ENCODE peak calls at places on chromosomes 1 and 21, in five cellular contexts. I, R, E, N and B are unnamed samples.

GRCh38 chr1:236159704-236160539 is 17.6 kb downstream of the GPR137B start:
- DNase-seq in I (no peak), R (no peak), E (no peak), N (no peak), B (no peak)

GRCh38 chr1:235047331-235047871 is 81.2 kb downstream of the TOMM20 start:
- DNase-seq in I (no peak), R (no peak), E (no peak), N (no peak), B (no peak)

GRCh38 chr1:92343061-92343460 is 44.2 kb downstream of the RPAP2 start:
- DNase-seq in I (no peak), R (no peak), E (no peak), N (no peak), B (no peak)

GRCh38 chr1:21290546-21290944 is 282 bp upstream of the ECE1 start:
- DNase-seq in I (no peak), R (no peak), E (no peak), N (no peak), B (no peak)

GRCh38 chr1:202365092-202365815 is 16.8 kb downstream of the PPP1R12B start:
- DNase-seq in I (no peak), R (peak; percentile 51), E (no peak), N (no peak), B (no peak)

GRCh38 chr1:227273557-227273956 is 44.7 kb downstream of the CDC42BPA start:
- DNase-seq in I (no peak), R (peak; percentile 8), E (no peak), N (no peak), B (no peak)

GRCh38 chr1:63575340-63575826 is 17.8 kb upstream of the PGM1 start:
- DNase-seq in I (peak; percentile 33), R (peak; percentile 16), E (peak; percentile 41), N (no peak), B (no peak)

GRCh38 chr1:158053276-158053675 is 59.8 kb downstream of the KIRREL1 start:
- DNase-seq in I (no peak), R (peak; percentile 26), E (no peak), N (no peak), B (no peak)

GRCh38 chr1:242237051-242237450 is 238.2 kb upstream of the MAP1LC3C start:
- DNase-seq in I (no peak), R (no peak), E (no peak), N (no peak), B (no peak)

GRCh38 chr1:34166191-34167090 is 1.4 kb upstream of the CSMD2 start:
- DNase-seq in I (no peak), R (no peak), E (peak; percentile 82), N (no peak), B (no peak)

GRCh38 chr1:61191140-61191720 is 108.9 kb downstream of the NFIA start:
- DNase-seq in I (no peak), R (no peak), E (no peak), N (no peak), B (no peak)

GRCh38 chr1:31507221-31507620 is 69.1 kb upstream of the TINAGL1 start:
- DNase-seq in I (no peak), R (no peak), E (no peak), N (no peak), B (no peak)

GRCh38 chr1:50930965-50931737 is 28.9 kb downstream of the FAF1 start:
- DNase-seq in I (no peak), R (peak; percentile 19), E (no peak), N (no peak), B (no peak)

GRCh38 chr1:234631721-234632125 is 21.7 kb upstream of the IRF2BP2 start:
- DNase-seq in I (no peak), R (peak; percentile 87), E (no peak), N (no peak), B (no peak)

GRCh38 chr1:77605246-77606026 is 77.0 kb downstream of the ZZZ3 start:
- DNase-seq in I (no peak), R (peak; percentile 38), E (no peak), N (no peak), B (peak; percentile 68)

GRCh38 chr1:218743861-218744505 is 398.8 kb downstream of the TGFB2 start:
- DNase-seq in I (no peak), R (no peak), E (no peak), N (no peak), B (no peak)

GRCh38 chr1:164673584-164674214 is 114.7 kb downstream of the PBX1 start:
- DNase-seq in I (no peak), R (no peak), E (peak; percentile 65), N (no peak), B (no peak)

GRCh38 chr1:239025223-239025622 is 361.1 kb upstream of the CHRM3 start:
- DNase-seq in I (no peak), R (no peak), E (no peak), N (no peak), B (no peak)

GRCh38 chr1:238027366-238027765 is 136.6 kb upstream of the ZP4 start:
- DNase-seq in I (no peak), R (no peak), E (no peak), N (no peak), B (no peak)

GRCh38 chr1:226133504-226134123 is 52.9 kb downstream of the ACBD3 start:
- DNase-seq in I (no peak), R (no peak), E (no peak), N (no peak), B (no peak)

GRCh38 chr1:40096646-40096976 is 441 bp downstream of the PPT1 start:
- DNase-seq in I (no peak), R (no peak), E (no peak), N (no peak), B (no peak)

GRCh38 chr1:155392898-155393411 is 72.3 kb downstream of the RUSC1 start:
- DNase-seq in I (no peak), R (peak; percentile 55), E (no peak), N (no peak), B (no peak)

GRCh38 chr1:87284456-87285240 is 44.0 kb upstream of the LMO4 start:
- DNase-seq in I (no peak), R (peak; percentile 2), E (no peak), N (no peak), B (no peak)

GRCh38 chr1:247373721-247374141 is 42.1 kb upstream of the ZNF496 start:
- DNase-seq in I (no peak), R (peak; percentile 32), E (peak; percentile 85), N (peak; percentile 68), B (peak; percentile 68)

DNA sequence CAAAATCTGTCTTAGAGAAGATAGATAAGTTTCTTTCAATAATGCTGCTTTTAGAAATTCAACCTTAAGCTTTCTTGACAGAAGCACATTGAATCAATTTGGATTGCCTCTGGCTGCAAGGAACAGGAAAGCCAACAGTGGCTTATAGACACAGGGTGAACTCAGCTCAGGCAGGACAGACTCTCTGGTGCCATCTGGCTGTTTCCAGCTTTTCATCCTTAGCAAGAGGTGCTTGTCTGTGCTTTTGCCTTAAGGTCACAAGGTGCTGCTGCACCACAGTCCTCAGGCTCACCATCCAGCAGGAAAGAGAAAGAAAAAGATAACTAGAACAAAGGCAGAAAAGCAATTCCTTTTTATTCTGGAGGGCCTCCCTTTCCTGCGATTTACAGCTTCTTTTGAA is 93.7 kb upstream of the ETS2 start:
- DNase-seq in I (peak; percentile 30), R (peak; percentile 27), E (peak; percentile 78), N (no peak), B (no peak)
- TF ChIP-seq CTCF in I (peak; percentile 81), R (peak; percentile 39), E (peak; percentile 71), N (no peak), B (peak; percentile 55)

GRCh38 chr1:13583592-13583963 is at the start of gene PDPN:
- DNase-seq in I (no peak), R (no peak), E (peak; percentile 87), N (no peak), B (peak; percentile 66)

GRCh38 chr1:13585599-13585965 is 1.9 kb downstream of the PDPN start:
- DNase-seq in I (no peak), R (no peak), E (peak; percentile 66), N (no peak), B (no peak)

GRCh38 chr1:13585996-13586395 is 2.4 kb downstream of the PDPN start:
- DNase-seq in I (no peak), R (no peak), E (no peak), N (no peak), B (no peak)

GRCh38 chr1:13583964-13584791 is 546 bp downstream of the PDPN start:
- DNase-seq in I (no peak), R (no peak), E (peak; percentile 59), N (peak; percentile 52), B (no peak)

DNA sequence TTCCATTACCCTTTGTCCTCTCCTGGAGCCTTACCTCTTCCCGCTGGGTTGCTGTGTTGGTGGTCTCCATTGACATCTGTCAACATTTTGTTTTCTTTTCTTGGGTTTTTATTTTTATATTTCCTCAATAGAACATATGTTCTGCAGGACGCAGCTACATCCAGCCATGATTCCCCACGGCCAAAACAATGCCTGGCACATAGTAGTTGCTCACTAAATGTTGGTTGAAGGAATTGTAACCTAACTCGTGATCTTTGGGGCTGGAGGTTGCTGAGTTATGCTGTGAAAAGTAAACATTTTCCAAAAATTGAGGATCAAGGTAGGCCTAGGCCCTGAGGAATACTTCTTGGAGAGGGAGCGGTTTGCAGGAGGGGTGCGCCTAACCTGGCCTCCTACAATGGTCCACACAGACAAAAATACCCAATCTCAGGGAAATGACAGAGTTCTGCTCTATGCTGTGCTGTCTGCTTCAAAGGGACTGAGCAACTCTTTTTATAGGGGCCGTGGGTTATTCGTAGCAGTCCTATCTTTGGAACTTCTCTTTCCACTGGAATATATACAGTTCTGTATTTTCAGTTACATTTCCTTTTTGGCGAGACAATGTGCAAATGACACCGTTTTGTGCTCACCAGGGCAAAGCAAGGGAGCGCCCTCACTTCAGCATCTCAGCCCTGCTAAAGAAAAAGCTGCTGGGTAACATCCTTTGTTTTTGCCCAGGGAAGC is 1.4 kb downstream of the PDPN start:
- DNase-seq in I (no peak), R (no peak), E (no peak), N (no peak), B (no peak)
- H3K9me3 ChIP-seq in I (no peaks in the 10 kb centered on the region), R (peaks cover 24% of the 10 kb centered on the region), E (no peaks in the 10 kb centered on the region), N (no peaks in the 10 kb centered on the region), B (no peaks in the 10 kb centered on the region)

GRCh38 chr1:186057086-186057485 is 318.0 kb downstream of the TPR start:
- DNase-seq in I (no peak), R (no peak), E (no peak), N (no peak), B (no peak)

GRCh38 chr1:186055846-186056245 is 319.2 kb downstream of the TPR start:
- DNase-seq in I (no peak), R (peak; percentile 51), E (no peak), N (no peak), B (no peak)

GRCh38 chr1:186050360-186050759 is 316.2 kb downstream of the HMCN1 start:
- DNase-seq in I (no peak), R (peak; percentile 43), E (no peak), N (no peak), B (no peak)

GRCh38 chr1:186054932-186055331 is 320.1 kb downstream of the TPR start:
- DNase-seq in I (no peak), R (no peak), E (no peak), N (no peak), B (no peak)

GRCh38 chr1:186054013-186054412 is 319.8 kb downstream of the HMCN1 start:
- DNase-seq in I (no peak), R (no peak), E (no peak), N (no peak), B (no peak)
- H3K27ac ChIP-seq in I (no peak overlapping the region), R (no peak overlapping the region), E (no peak overlapping the region), N (no peak overlapping the region), B (no peak overlapping the region)

DNA sequence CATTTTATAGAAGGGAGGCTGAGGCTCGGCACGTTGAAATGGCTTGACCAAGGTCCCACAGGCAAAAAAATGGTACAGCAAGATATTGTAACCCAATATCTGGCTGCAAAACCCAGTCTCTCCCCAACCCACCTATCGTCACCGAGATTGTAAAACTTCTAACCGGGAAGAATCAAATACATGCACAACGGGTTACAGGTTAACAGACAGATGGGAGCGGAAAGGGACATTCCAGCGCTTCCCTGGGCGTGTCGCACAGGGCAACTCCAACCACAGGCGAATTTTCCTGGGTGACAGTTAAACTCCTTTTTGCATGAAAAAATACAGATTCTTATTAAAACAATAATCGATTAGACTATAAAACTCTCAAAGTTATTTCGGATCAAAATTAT is 31.8 kb upstream of the JUN start:
- DNase-seq in I (no peak), R (no peak), E (peak; percentile 47), N (no peak), B (no peak)
- TF ChIP-seq CTCF in I (no peak), R (no peak), E (no peak), N (no peak), B (no peak)